ENCODE peak calls at places on chromosomes 13 and 19, in six cellular contexts. I, V, B, N, U and M are unnamed samples.

GRCh38 chr19:55482128-55482961 is 2.6 kb upstream of the NAT14 start:
- DNase-seq in I (no peak), V (no peak), B (no peak), N (no peak), U (no peak), M (no peak)

GRCh38 chr19:51097166-51097736 is 11.0 kb downstream of the CTU1 start:
- DNase-seq in I (peak; percentile 67), V (peak; percentile 66), B (peak; percentile 93), N (peak; percentile 62), U (peak; percentile 58), M (no peak)

GRCh38 chr19:55600336-55601028 is 394 bp downstream of the ZNF524 start:
- DNase-seq in I (no peak), V (peak; percentile 65), B (peak; percentile 16), N (no peak), U (peak; percentile 73), M (no peak)

GRCh38 chr13:19862511-19863313 is 737 bp downstream of the ZMYM5 start:
- DNase-seq in I (no peak), V (peak; percentile 65), B (peak; percentile 46), N (peak; percentile 51), U (peak; percentile 42), M (no peak)

GRCh38 chr19:35123573-35123972 is 8.0 kb downstream of the FXYD3 start:
- DNase-seq in I (peak; percentile 88), V (peak; percentile 85), B (peak; percentile 88), N (peak; percentile 71), U (no peak), M (no peak)

GRCh38 chr13:27574661-27575060 is 45.7 kb downstream of the LNX2 start:
- DNase-seq in I (no peak), V (no peak), B (no peak), N (no peak), U (no peak), M (no peak)

GRCh38 chr13:41700790-41701310 is 243.5 kb downstream of the RGCC start:
- DNase-seq in I (no peak), V (peak; percentile 82), B (peak; percentile 35), N (no peak), U (no peak), M (no peak)

GRCh38 chr13:90545070-90545840 is 802.2 kb upstream of the MIR17HG start:
- DNase-seq in I (no peak), V (peak; percentile 8), B (peak; percentile 41), N (no peak), U (no peak), M (no peak)

GRCh38 chr19:41934849-41935374 is 6.7 kb upstream of the ERFL start:
- DNase-seq in I (peak; percentile 76), V (peak; percentile 60), B (peak; percentile 44), N (peak; percentile 85), U (peak; percentile 85), M (no peak)

GRCh38 chr19:12778020-12778904 is 2.9 kb upstream of the HOOK2 start:
- DNase-seq in I (peak; percentile 84), V (peak; percentile 88), B (peak; percentile 79), N (peak; percentile 74), U (peak; percentile 70), M (no peak)

GRCh38 chr19:45095496-45096413 is 2.8 kb downstream of the PPP1R37 start:
- DNase-seq in I (no peak), V (peak; percentile 44), B (no peak), N (no peak), U (no peak), M (no peak)
- H3K4me1 ChIP-seq in I (peaks cover 2% of the 10 kb centered on the region), V (peaks cover 19% of the 10 kb centered on the region), B (peaks cover 42% of the 10 kb centered on the region), N (peaks cover 12% of the 10 kb centered on the region), U (peaks cover 14% of the 10 kb centered on the region), M (peaks cover 79% of the 10 kb centered on the region)

GRCh38 chr19:10270616-10271394 is at the start of gene ICAM1:
- DNase-seq in I (peak; percentile 94), V (peak; percentile 78), B (peak; percentile 33), N (peak; percentile 77), U (peak; percentile 86), M (no peak)
- H3K27ac ChIP-seq in I (no peak within 1 kb of the TSS), V (peak within 1 kb of the TSS; percentile 8), B (no peak within 1 kb of the TSS), N (peak within 1 kb of the TSS; percentile 81), U (peak within 1 kb of the TSS; percentile 88), M (peak within 1 kb of the TSS; percentile 68)

GRCh38 chr13:51243227-51243626 is 21.0 kb downstream of the FAM124A start:
- DNase-seq in I (no peak), V (no peak), B (no peak), N (no peak), U (no peak), M (peak; percentile 10)
- H3K4me1 ChIP-seq in I (no peaks in the 10 kb centered on the region), V (no peaks in the 10 kb centered on the region), B (no peaks in the 10 kb centered on the region), N (no peaks in the 10 kb centered on the region), U (no peaks in the 10 kb centered on the region), M (no peaks in the 10 kb centered on the region)

DNA sequence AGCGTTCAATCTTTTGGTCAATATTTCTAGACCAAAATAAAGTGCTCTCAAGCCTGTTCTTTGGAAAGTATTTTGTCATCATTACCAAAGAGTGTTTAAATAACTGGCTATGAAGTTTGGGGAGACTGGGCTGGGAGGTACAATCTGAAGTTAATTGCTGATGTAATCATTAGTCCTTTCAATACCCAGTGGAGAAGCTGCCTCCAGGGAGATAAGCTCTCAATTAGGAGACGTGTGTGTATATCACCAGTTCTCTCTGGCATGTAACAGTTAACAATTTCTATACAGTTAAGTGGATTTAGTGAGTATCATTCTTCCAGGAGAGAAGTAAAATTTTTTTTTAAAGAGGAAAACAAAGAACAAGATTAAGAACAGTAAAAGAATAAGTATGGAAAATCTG is 1.4 kb downstream of the COL4A1 start:
- DNase-seq in I (no peak), V (no peak), B (no peak), N (no peak), U (no peak), M (no peak)
- H3K27ac ChIP-seq in I (no peak overlapping the region), V (no peak overlapping the region), B (no peak overlapping the region), N (peak overlapping the region; percentile 84), U (peak overlapping the region; percentile 95), M (peak overlapping the region; percentile 95)

GRCh38 chr19:4093643-4094175 is 27.0 kb upstream of the ZBTB7A start:
- DNase-seq in I (no peak), V (no peak), B (no peak), N (no peak), U (no peak), M (no peak)
- H3K4me1 ChIP-seq in I (no peaks in the 10 kb centered on the region), V (no peaks in the 10 kb centered on the region), B (no peaks in the 10 kb centered on the region), N (peaks cover 10% of the 10 kb centered on the region), U (no peaks in the 10 kb centered on the region), M (peaks cover 19% of the 10 kb centered on the region)

DNA sequence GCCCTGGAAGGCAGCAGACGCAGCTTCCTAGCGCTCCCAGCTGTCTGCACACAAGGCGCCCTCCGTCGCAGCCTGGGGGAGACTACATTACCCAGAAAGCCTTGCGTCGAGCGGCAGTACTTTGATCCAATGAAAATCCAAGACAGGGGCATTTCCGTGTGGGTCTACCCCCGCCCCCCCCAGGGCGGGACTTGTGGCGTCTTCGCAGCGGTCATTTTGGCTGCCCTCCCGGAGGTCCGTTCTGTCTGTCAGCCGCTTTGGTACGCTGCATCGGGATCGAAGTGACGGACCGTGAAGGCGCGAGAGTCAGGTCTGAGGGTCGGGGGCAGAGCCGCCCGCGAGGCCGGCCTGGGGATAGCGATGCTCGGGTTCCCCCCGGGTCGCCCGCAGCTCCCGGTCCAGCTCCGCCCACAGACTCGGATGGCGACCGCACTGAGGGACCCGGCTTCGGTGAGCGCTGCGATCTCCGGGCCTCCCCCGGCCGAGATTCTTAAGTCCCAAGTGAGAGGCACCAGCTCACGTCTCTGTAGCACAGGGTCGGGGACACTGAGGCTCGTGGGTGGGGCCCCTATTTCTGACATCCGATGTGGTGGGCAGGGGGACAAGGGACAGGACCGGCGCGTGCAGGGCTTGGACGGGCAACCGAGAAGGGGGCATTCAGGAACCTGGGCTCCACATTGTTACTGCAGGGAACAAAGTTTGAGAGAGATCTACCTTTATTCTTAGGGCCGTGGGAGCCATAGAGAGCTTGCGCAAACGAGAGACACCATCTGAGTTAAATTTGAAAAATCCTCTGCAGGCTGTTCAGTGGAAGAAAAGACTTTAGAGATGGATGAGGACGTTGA is at the start of gene ZNF211:
- DNase-seq in I (peak; percentile 95), V (peak; percentile 98), B (peak; percentile 89), N (peak; percentile 95), U (peak; percentile 87), M (peak; percentile 87)
- H3K27ac ChIP-seq in I (no peak within 1 kb of the TSS), V (peak within 1 kb of the TSS; percentile 38), B (peak within 1 kb of the TSS; percentile 72), N (peak within 1 kb of the TSS; percentile 45), U (peak within 1 kb of the TSS; percentile 78), M (peak within 1 kb of the TSS; percentile 68)

GRCh38 chr19:16073988-16074387 is 2.3 kb upstream of the TPM4 start:
- DNase-seq in I (peak; percentile 10), V (no peak), B (no peak), N (no peak), U (no peak), M (no peak)
- H3K4me1 ChIP-seq in I (no peaks in the 10 kb centered on the region), V (peaks cover 17% of the 10 kb centered on the region), B (peaks cover 36% of the 10 kb centered on the region), N (peaks cover 21% of the 10 kb centered on the region), U (peaks cover 21% of the 10 kb centered on the region), M (peaks cover 57% of the 10 kb centered on the region)

GRCh38 chr13:113900646-113901045 is 36.8 kb upstream of the GAS6 start:
- DNase-seq in I (no peak), V (no peak), B (no peak), N (no peak), U (no peak), M (no peak)

GRCh38 chr13:113897966-113898365 is 34.1 kb upstream of the GAS6 start:
- DNase-seq in I (no peak), V (no peak), B (no peak), N (peak; percentile 6), U (no peak), M (no peak)

GRCh38 chr13:113898391-113898790 is 34.5 kb upstream of the GAS6 start:
- DNase-seq in I (no peak), V (no peak), B (no peak), N (no peak), U (no peak), M (peak; percentile 42)

GRCh38 chr13:113895436-113895835 is 31.6 kb upstream of the GAS6 start:
- DNase-seq in I (no peak), V (peak; percentile 18), B (no peak), N (no peak), U (no peak), M (no peak)

GRCh38 chr13:113897161-113897560 is 33.3 kb upstream of the GAS6 start:
- DNase-seq in I (no peak), V (peak; percentile 98), B (peak; percentile 94), N (no peak), U (no peak), M (no peak)
- H3K27ac ChIP-seq in I (peak overlapping the region; percentile 7), V (peak overlapping the region; percentile 87), B (peak overlapping the region; percentile 87), N (no peak overlapping the region), U (no peak overlapping the region), M (no peak overlapping the region)

GRCh38 chr13:70950664-70951063 is 842.4 kb upstream of the KLHL1 start:
- DNase-seq in I (no peak), V (no peak), B (no peak), N (no peak), U (no peak), M (no peak)
- H3K4me1 ChIP-seq in I (no peaks in the 10 kb centered on the region), V (no peaks in the 10 kb centered on the region), B (no peaks in the 10 kb centered on the region), N (no peaks in the 10 kb centered on the region), U (no peaks in the 10 kb centered on the region), M (no peaks in the 10 kb centered on the region)

DNA sequence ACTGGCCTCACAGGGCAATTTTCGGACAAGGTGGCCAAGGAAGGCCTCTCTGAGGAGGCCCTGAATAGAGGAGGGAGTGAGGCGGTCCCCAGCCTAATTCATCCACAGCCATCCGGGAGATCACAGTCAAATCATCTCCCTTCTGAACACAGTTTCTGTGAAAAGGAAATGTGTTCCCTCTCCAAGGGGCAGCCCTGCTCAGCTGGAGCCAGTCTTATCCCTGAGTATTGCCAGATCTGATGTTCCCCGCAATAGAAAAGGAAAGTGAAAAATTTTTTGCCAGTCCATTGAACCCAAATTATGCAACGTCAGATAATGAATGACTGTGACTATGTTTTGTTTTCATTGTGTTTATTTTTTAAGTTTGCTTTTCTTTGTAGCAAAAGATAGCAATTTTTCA is 125.9 kb downstream of the SIPA1L3 start:
- DNase-seq in I (no peak), V (no peak), B (no peak), N (no peak), U (no peak), M (no peak)
- H3K27ac ChIP-seq in I (no peak overlapping the region), V (no peak overlapping the region), B (no peak overlapping the region), N (no peak overlapping the region), U (no peak overlapping the region), M (no peak overlapping the region)